ENCODE peak calls at places on chromosomes 11 and 22, in six cellular contexts. G, C, M, B, F and J are unnamed samples.

GRCh38 chr22:38318792-38319773 is 1.9 kb upstream of the CSNK1E start:
- DNase-seq in B (no peak), G (no peak), F (peak), M (no peak), C (no peak), J (no peak)

GRCh38 chr11:86476109-86476861 is 101.6 kb downstream of the CCDC81 start:
- DNase-seq in C (peak), M (no peak), F (no peak), G (no peak), B (no peak), J (peak)

GRCh38 chr11:11931461-11932055 is 76.9 kb downstream of the DKK3 start:
- DNase-seq in M (no peak), B (no peak), C (peak), G (peak), F (peak), J (peak)

GRCh38 chr11:5591613-5592012 is 4.8 kb upstream of the TRIM6 start:
- DNase-seq in B (no peak), F (peak), G (no peak), C (no peak), M (no peak), J (no peak)

GRCh38 chr11:123284454-123284853 is 89.4 kb upstream of the CLMP start:
- DNase-seq in B (no peak), C (no peak), G (no peak), F (no peak), M (no peak), J (no peak)

GRCh38 chr22:28995551-28995950 is 66.1 kb downstream of the C22orf31 start:
- DNase-seq in B (no peak), M (no peak), F (no peak), C (no peak), G (no peak), J (no peak)

GRCh38 chr11:422249-422656 is 7.5 kb upstream of the SIGIRR start:
- DNase-seq in F (peak), B (no peak), G (no peak), M (no peak), C (no peak), J (no peak)

GRCh38 chr22:28442951-28443876 is 236.4 kb downstream of the TTC28 start:
- DNase-seq in B (peak), M (peak), C (peak), F (peak), G (peak), J (peak)

GRCh38 chr11:74094393-74094792 is 76.4 kb downstream of the C2CD3 start:
- DNase-seq in G (no peak), F (peak), C (no peak), B (no peak), M (no peak), J (no peak)

GRCh38 chr11:10302294-10302743 is 2.6 kb upstream of the ADM start:
- DNase-seq in C (no peak), G (no peak), B (no peak), M (no peak), F (peak), J (peak)

GRCh38 chr22:42892571-42893316 is 35.7 kb upstream of the ARFGAP3 start:
- DNase-seq in F (no peak), M (no peak), B (no peak), G (no peak), C (no peak), J (no peak)

GRCh38 chr11:60343094-60343704 is 16.1 kb downstream of the MS4A6E start:
- DNase-seq in B (no peak), C (no peak), G (no peak), F (peak), M (no peak), J (peak)

GRCh38 chr11:120521176-120521575 is 9.6 kb downstream of the GRIK4 start:
- DNase-seq in M (no peak), G (no peak), B (no peak), C (no peak), F (no peak), J (no peak)

GRCh38 chr11:64880240-64881001 is 2.0 kb upstream of the EHD1 start:
- DNase-seq in G (no peak), F (no peak), M (no peak), C (no peak), B (no peak), J (peak)

GRCh38 chr11:37333345-37333744 is 735.3 kb upstream of the RAG2 start:
- DNase-seq in C (no peak), G (no peak), F (no peak), B (no peak), M (no peak), J (no peak)

GRCh38 chr11:86167499-86168161 is 76.9 kb upstream of the EED start:
- DNase-seq in M (no peak), G (no peak), F (no peak), B (no peak), C (no peak), J (peak)

GRCh38 chr11:13667245-13667644 is 1.2 kb upstream of the FAR1 start:
- DNase-seq in B (no peak), M (no peak), G (no peak), C (peak), F (peak), J (no peak)
- H3K14ac ChIP-seq in B (no peak), M (no peak), G (no peak), C (no peak), F (no peak), J (no peak)

GRCh38 chr22:50143096-50143495 is 27.4 kb upstream of the PANX2 start:
- DNase-seq in G (no peak), F (no peak), M (no peak), B (no peak), C (no peak), J (no peak)
- H2BK120ac ChIP-seq in G (no peak), F (no peak), M (no peak), B (no peak), C (no peak), J (no peak)

DNA sequence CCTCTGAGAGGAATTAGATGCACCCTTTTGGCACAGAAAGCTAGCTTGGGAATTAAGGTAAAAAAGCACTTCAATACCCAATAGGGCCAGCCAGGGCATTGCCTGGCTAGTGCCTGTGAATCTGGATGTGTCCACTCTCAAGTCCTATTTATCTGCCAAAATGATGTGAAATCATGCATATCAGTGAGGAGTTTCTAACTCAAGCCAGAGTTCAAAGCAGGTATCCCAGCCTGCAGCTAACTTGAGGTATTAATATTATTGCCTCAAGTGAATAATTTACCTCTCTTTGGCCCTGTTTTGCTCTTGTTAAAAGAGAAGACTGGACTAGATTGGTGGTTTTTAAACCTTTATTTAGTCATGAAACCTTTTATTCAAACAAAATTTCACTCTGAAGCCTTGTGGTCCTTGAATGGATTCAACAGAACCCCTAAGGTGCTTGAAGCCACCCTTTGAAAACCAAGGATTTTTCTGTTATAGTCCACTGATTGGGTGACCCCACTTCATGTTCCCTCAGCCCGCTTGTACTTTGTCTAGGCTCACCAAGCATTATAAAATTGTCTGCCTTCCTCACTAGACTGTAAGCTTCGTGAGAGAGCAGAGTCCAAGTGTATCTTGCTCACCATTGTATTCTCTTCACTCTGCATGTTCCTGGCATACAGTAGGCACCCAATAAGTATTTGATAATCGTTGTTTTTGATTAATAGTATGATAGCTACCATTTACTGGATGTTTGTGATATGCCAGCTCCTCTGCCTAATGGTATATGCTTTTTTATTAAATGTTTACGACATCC is 4.5 kb downstream of the RNF121 start:
- DNase-seq in C (no peak), B (no peak), G (no peak), F (no peak), M (no peak), J (no peak)
- H3K14ac ChIP-seq in C (no peak), B (no peak), G (no peak), F (no peak), M (no peak), J (no peak)

GRCh38 chr11:111077938-111078337 is 167.6 kb upstream of the POU2AF2 start:
- DNase-seq in M (no peak), C (peak), B (no peak), F (no peak), G (no peak), J (no peak)

GRCh38 chr11:111086058-111086457 is 159.5 kb upstream of the POU2AF2 start:
- DNase-seq in G (no peak), B (no peak), F (no peak), M (no peak), C (no peak), J (no peak)

GRCh38 chr11:111081021-111081511 is 164.5 kb upstream of the POU2AF2 start:
- DNase-seq in C (peak), G (no peak), B (no peak), F (no peak), M (no peak), J (no peak)
- H2BK120ac ChIP-seq in C (no peak), G (no peak), B (no peak), F (no peak), M (no peak), J (no peak)

DNA sequence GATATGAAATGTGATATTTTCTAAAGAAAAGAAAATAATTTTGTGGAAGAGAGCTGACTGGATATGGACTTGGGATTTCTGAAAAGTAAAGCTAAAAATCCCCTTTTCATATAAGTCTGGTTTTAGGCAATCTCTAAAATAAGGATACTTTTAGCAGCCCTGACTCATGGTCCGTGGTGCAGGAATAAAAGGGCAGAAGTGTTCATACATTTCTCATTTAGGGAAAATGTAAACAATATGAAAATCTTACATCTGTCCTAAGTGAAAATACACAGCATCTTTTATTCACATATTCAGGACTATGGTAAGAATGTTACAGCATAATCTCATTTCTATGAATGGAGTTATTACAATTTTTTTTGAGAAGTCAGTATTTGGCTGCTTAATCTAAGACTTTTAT is 728 bp upstream of the ETS1 start:
- DNase-seq in F (no peak), B (no peak), M (no peak), G (no peak), C (peak), J (no peak)
- H3K14ac ChIP-seq in F (no peak), B (no peak), M (no peak), G (no peak), C (no peak), J (no peak)

DNA sequence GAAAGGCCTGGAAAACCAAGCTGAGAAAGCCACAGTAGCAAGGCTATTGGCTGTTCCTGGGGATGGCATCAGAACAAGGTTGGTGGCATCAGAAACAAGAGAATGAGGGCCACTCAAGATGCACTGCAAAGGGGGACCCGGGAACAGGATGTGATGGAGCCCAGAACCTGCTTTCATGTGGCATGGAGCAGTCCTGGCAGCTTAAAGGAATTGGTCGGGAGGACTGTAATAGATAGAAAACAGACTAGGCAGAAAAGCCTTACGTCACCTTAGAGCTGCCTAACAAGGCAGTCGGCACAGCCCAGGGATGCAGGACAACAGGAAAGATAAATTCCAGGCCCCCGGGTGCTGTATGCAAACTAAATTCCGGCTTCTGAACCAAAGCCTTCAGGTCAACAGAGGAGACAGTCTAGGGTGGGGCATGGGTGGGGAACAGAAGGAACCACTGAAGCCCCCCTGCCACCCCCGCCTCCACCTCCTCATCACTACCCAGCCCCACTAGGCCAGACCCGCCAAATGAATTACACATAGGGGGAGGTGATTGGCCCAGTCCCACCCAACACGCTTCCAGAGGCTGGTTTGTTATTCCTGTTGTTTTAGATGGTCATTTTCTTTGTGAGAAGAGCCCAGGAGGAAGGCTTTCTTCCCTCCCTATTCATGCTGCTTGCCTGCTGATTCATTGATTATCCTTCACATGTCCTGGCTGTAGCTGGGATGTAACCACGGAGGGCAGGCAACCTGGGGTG is 25.7 kb upstream of the LRRC55 start:
- DNase-seq in G (peak), M (peak), F (peak), B (no peak), C (no peak), J (no peak)
- H2BK120ac ChIP-seq in G (no peak), M (no peak), F (no peak), B (no peak), C (no peak), J (no peak)

GRCh38 chr11:102940714-102941588 is 14.6 kb downstream of the MMP13 start:
- DNase-seq in C (peak), B (peak), G (peak), F (peak), M (peak), J (peak)

GRCh38 chr11:102950622-102951081 is 4.9 kb downstream of the MMP13 start:
- DNase-seq in B (no peak), F (no peak), C (peak), G (no peak), M (no peak), J (peak)

GRCh38 chr11:102946237-102946636 is 9.3 kb downstream of the MMP13 start:
- DNase-seq in F (no peak), B (no peak), C (no peak), G (no peak), M (no peak), J (no peak)
- H3K14ac ChIP-seq in F (no peak), B (no peak), C (no peak), G (no peak), M (no peak), J (no peak)

GRCh38 chr11:93857413-93858185 is 7.2 kb upstream of the VSTM5 start:
- DNase-seq in C (no peak), M (no peak), F (no peak), B (no peak), G (no peak), J (no peak)

GRCh38 chr11:93861808-93862207 is 11.4 kb upstream of the VSTM5 start:
- DNase-seq in M (no peak), G (no peak), C (no peak), F (no peak), B (no peak), J (no peak)

GRCh38 chr11:93858376-93858775 is 8.0 kb upstream of the VSTM5 start:
- DNase-seq in G (no peak), B (no peak), M (no peak), C (no peak), F (no peak), J (no peak)
- H2BK120ac ChIP-seq in G (no peak), B (no peak), M (no peak), C (no peak), F (no peak), J (no peak)

GRCh38 chr11:66636411-66636810 is 2.1 kb upstream of the RBM4 start:
- DNase-seq in B (no peak), C (no peak), M (no peak), G (no peak), F (no peak), J (no peak)

GRCh38 chr11:66629356-66629755 is 9.1 kb upstream of the RBM4 start:
- DNase-seq in C (no peak), G (no peak), B (no peak), M (no peak), F (no peak), J (no peak)

GRCh38 chr11:66637557-66638176 is 836 bp upstream of the RBM4 start:
- DNase-seq in C (peak), M (no peak), G (peak), B (no peak), F (no peak), J (peak)

GRCh38 chr11:66631883-66632282 is 6.6 kb upstream of the RBM4 start:
- DNase-seq in F (no peak), B (no peak), M (no peak), G (no peak), C (no peak), J (no peak)

DNA sequence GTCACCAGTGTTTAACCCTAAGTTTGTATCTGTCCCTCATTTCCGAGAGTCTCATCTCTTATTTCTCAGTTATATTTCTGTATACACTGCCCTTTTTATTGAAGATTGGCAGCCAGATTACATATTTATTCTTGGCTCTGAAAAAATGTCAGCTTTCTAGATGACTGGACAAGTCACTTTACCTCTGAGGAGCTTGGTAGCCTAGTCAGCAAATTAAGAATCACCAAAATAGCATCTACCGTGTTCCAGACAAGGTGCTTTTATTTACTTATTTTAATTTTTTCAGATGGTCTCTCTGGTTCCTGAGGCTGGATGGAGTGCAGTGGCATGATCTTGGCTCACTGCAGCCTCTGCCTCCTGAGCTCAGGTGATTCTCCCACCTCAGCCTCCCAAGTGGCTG is 5.6 kb upstream of the RBM4 start:
- DNase-seq in C (no peak), G (no peak), F (no peak), M (no peak), B (no peak), J (no peak)
- H3K14ac ChIP-seq in C (no peak), G (no peak), F (no peak), M (no peak), B (no peak), J (no peak)